ENCODE peak calls at places on chromosomes 5 and 9, in five cellular contexts. U is CD8-positive, alpha-beta memory T cell; T is mucosa of descending colon; Y is esophagus squamous epithelium; V is left ventricle myocardium inferior. O is an unnamed sample. For H3K9me3, the result is how much of the 10 kb centered on the place peaks cover.

GRCh38 chr9:103649086-103649485 is 445.0 kb upstream of the SMC2 start:
- DNase-seq in T (no peak), U (no peak), Y (no peak), V (no peak), O (no peak)

GRCh38 chr5:133015466-133015865 is 10.9 kb downstream of the ZCCHC10 start:
- DNase-seq in U (no peak), V (no peak), Y (no peak), T (no peak), O (no peak)

GRCh38 chr5:74370168-74370567 is 270.4 kb downstream of the ENC1 start:
- DNase-seq in U (no peak), T (no peak), V (no peak), Y (no peak), O (no peak)

GRCh38 chr5:74516217-74516636 is 124.3 kb downstream of the ENC1 start:
- DNase-seq in V (no peak), U (no peak), T (no peak), Y (no peak), O (no peak)

GRCh38 chr9:114731701-114732100 is 49.7 kb upstream of the TEX48 start:
- DNase-seq in U (no peak), T (no peak), Y (no peak), V (no peak), O (no peak)

GRCh38 chr9:127163409-127163808 is 41.0 kb upstream of the ANGPTL2 start:
- DNase-seq in Y (no peak), U (no peak), V (no peak), T (no peak), O (no peak)

GRCh38 chr5:153551537-153552079 is 61.1 kb downstream of the GRIA1 start:
- DNase-seq in Y (no peak), T (no peak), V (no peak), U (no peak), O (no peak)

GRCh38 chr9:137136926-137137607 is 1.9 kb upstream of the GRIN1 start:
- DNase-seq in U (no peak), V (no peak), T (no peak), Y (no peak), O (no peak)

GRCh38 chr9:76571288-76572204 is 112.6 kb downstream of the GCNT1 start:
- DNase-seq in V (no peak), T (peak), U (no peak), Y (no peak), O (no peak)

GRCh38 chr9:114908796-114909448 is 21.5 kb downstream of the TNFSF8 start:
- DNase-seq in U (no peak), V (no peak), Y (no peak), T (no peak), O (no peak)

GRCh38 chr9:73156593-73157187 is 5.0 kb downstream of the ANXA1 start:
- DNase-seq in Y (no peak), U (no peak), T (no peak), V (no peak), O (no peak)

GRCh38 chr9:86176468-86176867 is 77.1 kb upstream of the GOLM1 start:
- DNase-seq in V (no peak), Y (no peak), T (no peak), U (no peak), O (no peak)

GRCh38 chr9:33250458-33250995 is 10.6 kb downstream of the SPINK4 start:
- DNase-seq in Y (no peak), V (no peak), U (no peak), T (no peak), O (no peak)

GRCh38 chr9:127505396-127506116 is 54.2 kb downstream of the LRSAM1 start:
- DNase-seq in V (no peak), T (no peak), U (peak), Y (no peak), O (no peak)

GRCh38 chr5:68225188-68225910 is 9.8 kb downstream of the PIK3R1 start:
- DNase-seq in Y (no peak), U (no peak), T (no peak), V (peak), O (peak)

GRCh38 chr5:161302557-161302956 is 244.0 kb downstream of the GABRB2 start:
- DNase-seq in T (no peak), U (no peak), Y (no peak), V (no peak), O (no peak)

GRCh38 chr9:469672-470040 is 255.0 kb downstream of the DOCK8 start:
- DNase-seq in T (peak), U (no peak), Y (no peak), V (peak), O (peak)

GRCh38 chr5:98110270-98110669 is 663.2 kb upstream of the RGMB start:
- DNase-seq in T (no peak), U (no peak), V (no peak), Y (no peak), O (no peak)

GRCh38 chr5:124583469-124584350 is 162.7 kb downstream of the ZNF608 start:
- DNase-seq in Y (no peak), V (no peak), U (no peak), T (no peak), O (no peak)

GRCh38 chr9:81885586-81885985 is 42.6 kb upstream of the SPATA31D4 start:
- DNase-seq in T (no peak), V (no peak), Y (no peak), U (no peak), O (no peak)

GRCh38 chr5:2752059-2752874 is 790 bp upstream of the IRX2 start:
- DNase-seq in U (no peak), V (no peak), T (no peak), Y (no peak), O (no peak)
- H3K9me3 ChIP-seq in U (under half), V (under half), T (under half), Y (under half), O (under half)

DNA sequence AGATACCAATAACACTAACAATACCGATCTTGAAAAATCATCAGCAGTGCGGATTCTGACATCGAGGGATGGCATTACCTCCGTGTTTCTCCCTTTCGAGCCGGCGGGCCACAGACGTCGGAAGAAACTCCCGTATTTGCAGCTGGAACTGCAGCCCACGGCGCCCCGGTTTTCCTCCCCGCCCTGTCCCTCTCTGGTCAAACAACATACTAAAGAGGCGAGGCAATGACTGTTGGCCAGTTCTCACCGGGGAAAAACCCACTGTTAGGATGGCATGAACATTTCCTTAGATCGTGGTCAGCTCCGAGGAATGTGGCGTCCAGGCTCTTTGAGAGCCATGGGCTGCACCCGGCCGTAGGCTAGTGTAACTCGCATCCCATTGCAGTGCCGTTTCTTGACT is 32.8 kb downstream of the OLFM1 start:
- DNase-seq in V (no peak), T (no peak), U (no peak), Y (no peak), O (no peak)
- H3K9me3 ChIP-seq in V (under half), T (under half), U (under half), Y (under half), O (under half)

GRCh38 chr9:88414298-88414697 is 26.1 kb downstream of the SPIN1 start:
- DNase-seq in V (no peak), U (no peak), T (no peak), Y (no peak), O (no peak)
- H3K9me3 ChIP-seq in V (under half), U (under half), T (under half), Y (under half), O (under half)

DNA sequence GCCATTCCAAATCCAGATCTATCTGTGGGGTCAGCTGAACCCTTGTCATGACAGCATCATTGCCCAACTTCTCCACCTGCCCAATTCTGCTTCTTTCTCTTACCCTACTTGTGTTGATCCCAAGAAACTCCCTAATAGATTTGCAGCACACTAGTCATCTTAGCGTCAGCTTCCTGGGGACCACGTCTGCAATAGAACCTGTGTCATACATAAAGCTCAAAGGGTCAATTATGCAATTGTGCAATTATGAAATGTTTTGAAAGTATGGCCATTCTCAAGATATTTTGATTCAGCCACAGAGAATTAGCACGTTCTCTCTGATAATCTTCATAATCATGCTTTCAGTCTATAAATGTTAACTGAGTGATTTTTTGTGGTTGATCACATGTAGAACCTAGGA is 87.4 kb upstream of the PAPPA start:
- DNase-seq in T (no peak), Y (no peak), U (no peak), V (no peak), O (no peak)
- H3K9me3 ChIP-seq in T (under half), Y (under half), U (under half), V (under half), O (under half)

GRCh38 chr5:141422742-141423291 is 2.0 kb downstream of the PCDHGA11 start:
- DNase-seq in T (no peak), V (no peak), Y (no peak), U (no peak), O (no peak)
- H3K9me3 ChIP-seq in T (half or more), V (half or more), Y (half or more), U (under half), O (under half)

DNA sequence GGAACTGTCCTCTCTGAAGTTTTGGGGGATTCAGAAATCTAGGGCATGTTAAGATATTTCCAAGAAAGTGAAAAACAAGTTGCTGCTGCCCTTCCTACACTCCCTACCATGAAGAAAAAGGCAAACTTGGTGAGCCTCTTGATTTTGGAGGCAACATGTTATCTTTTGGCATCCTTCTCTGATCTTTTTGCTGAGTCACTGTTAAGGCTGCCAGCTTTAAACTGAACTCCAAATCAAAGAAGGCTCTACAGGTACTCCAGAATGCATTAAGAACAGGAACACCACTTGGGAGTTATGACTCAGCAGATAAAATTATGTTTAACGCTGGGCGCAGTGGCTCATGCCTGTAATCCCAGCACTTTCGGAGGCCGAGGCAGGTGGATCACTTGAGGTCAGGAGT is 24.0 kb downstream of the PCDHB15 start:
- DNase-seq in U (no peak), V (no peak), Y (no peak), T (no peak), O (no peak)
- H3K9me3 ChIP-seq in U (under half), V (half or more), Y (half or more), T (half or more), O (under half)

GRCh38 chr9:96813607-96814006 is 35.7 kb upstream of the ZNF510 start:
- DNase-seq in U (no peak), T (no peak), Y (no peak), V (no peak), O (no peak)
- H3K9me3 ChIP-seq in U (half or more), T (half or more), Y (half or more), V (half or more), O (under half)

GRCh38 chr5:177515580-177515979 is 1.2 kb downstream of the DDX41 start:
- DNase-seq in U (no peak), Y (no peak), T (peak), V (no peak), O (no peak)
- H3K9me3 ChIP-seq in U (under half), Y (under half), T (under half), V (under half), O (under half)

O was measured in body of pancreas.